ENCODE peak calls at places on chromosome 15, in four cellular contexts. One of them, this sample, is unnamed.

GRCh38 chr15:83380682-83381081 is 66.5 kb upstream of the SH3GL3 start:
- DNase-seq in H1: no peak
- DNase-seq in IMR-90: peak; percentile 26
- DNase-seq in mesendoderm: peak; percentile 81
- DNase-seq in this sample: peak; percentile 62

GRCh38 chr15:38589502-38589901 is 24.9 kb upstream of the RASGRP1 start:
- DNase-seq in H1: no peak
- DNase-seq in IMR-90: peak; percentile 85
- DNase-seq in mesendoderm: peak; percentile 42
- DNase-seq in this sample: no peak

GRCh38 chr15:58387130-58387529 is 44.7 kb upstream of the LIPC start:
- DNase-seq in H1: no peak
- DNase-seq in IMR-90: peak; percentile 84
- DNase-seq in mesendoderm: no peak
- DNase-seq in this sample: no peak

GRCh38 chr15:43209059-43209824 is 11.6 kb downstream of the EPB42 start:
- DNase-seq in H1: no peak
- DNase-seq in IMR-90: no peak
- DNase-seq in mesendoderm: peak; percentile 71
- DNase-seq in this sample: peak; percentile 87

GRCh38 chr15:25545017-25545416 is 106.2 kb upstream of the UBE3A start:
- DNase-seq in H1: no peak
- DNase-seq in IMR-90: peak; percentile 47
- DNase-seq in mesendoderm: no peak
- DNase-seq in this sample: no peak

GRCh38 chr15:28895146-28895545 is 9.4 kb downstream of the APBA2 start:
- DNase-seq in H1: no peak
- DNase-seq in IMR-90: no peak
- DNase-seq in mesendoderm: no peak
- DNase-seq in this sample: no peak

GRCh38 chr15:51024735-51025453 is 69.8 kb downstream of the TNFAIP8L3 start:
- DNase-seq in H1: no peak
- DNase-seq in IMR-90: peak; percentile 14
- DNase-seq in mesendoderm: no peak
- DNase-seq in this sample: no peak

GRCh38 chr15:80638553-80639167 is 56.5 kb upstream of the ABHD17C start:
- DNase-seq in H1: peak; percentile 31
- DNase-seq in IMR-90: peak; percentile 17
- DNase-seq in mesendoderm: no peak
- DNase-seq in this sample: no peak

GRCh38 chr15:73322665-73323373 is 45.9 kb downstream of the HCN4 start:
- DNase-seq in H1: no peak
- DNase-seq in IMR-90: no peak
- DNase-seq in mesendoderm: no peak
- DNase-seq in this sample: no peak

GRCh38 chr15:40317580-40317979 is 5.9 kb upstream of the INAFM2 start:
- DNase-seq in H1: no peak
- DNase-seq in IMR-90: no peak
- DNase-seq in mesendoderm: no peak
- DNase-seq in this sample: no peak

GRCh38 chr15:23866832-23867231 is 179.7 kb upstream of the NDN start:
- DNase-seq in H1: no peak
- DNase-seq in IMR-90: no peak
- DNase-seq in mesendoderm: no peak
- DNase-seq in this sample: no peak

GRCh38 chr15:50676799-50677483 is 9.7 kb downstream of the TRPM7 start:
- DNase-seq in H1: no peak
- DNase-seq in IMR-90: peak; percentile 64
- DNase-seq in mesendoderm: peak; percentile 74
- DNase-seq in this sample: no peak

GRCh38 chr15:27746556-27746955 is 352.6 kb downstream of the OCA2 start:
- DNase-seq in H1: peak; percentile 10
- DNase-seq in IMR-90: no peak
- DNase-seq in mesendoderm: no peak
- DNase-seq in this sample: no peak

GRCh38 chr15:58736244-58736643 is 13.3 kb downstream of the ADAM10 start:
- DNase-seq in H1: no peak
- DNase-seq in IMR-90: no peak
- DNase-seq in mesendoderm: no peak
- DNase-seq in this sample: no peak

GRCh38 chr15:94451461-94451860 is 220.1 kb downstream of the MCTP2 start:
- DNase-seq in H1: no peak
- DNase-seq in IMR-90: peak; percentile 18
- DNase-seq in mesendoderm: peak; percentile 21
- DNase-seq in this sample: no peak

GRCh38 chr15:33068007-33068441 is 126.5 kb downstream of the FMN1 start:
- DNase-seq in H1: no peak
- DNase-seq in IMR-90: no peak
- DNase-seq in mesendoderm: peak; percentile 79
- DNase-seq in this sample: peak; percentile 76

GRCh38 chr15:78233496-78233895 is 869 bp downstream of the ACSBG1 start:
- DNase-seq in H1: no peak
- DNase-seq in IMR-90: no peak
- DNase-seq in mesendoderm: no peak
- DNase-seq in this sample: no peak

GRCh38 chr15:65318870-65319356 is 14.4 kb downstream of the RNU5B-1 start:
- DNase-seq in H1: peak; percentile 90
- DNase-seq in IMR-90: peak; percentile 70
- DNase-seq in mesendoderm: peak; percentile 88
- DNase-seq in this sample: peak; percentile 88

GRCh38 chr15:33565099-33565498 is 254.3 kb downstream of the RYR3 start:
- DNase-seq in H1: no peak
- DNase-seq in IMR-90: peak; percentile 44
- DNase-seq in mesendoderm: no peak
- DNase-seq in this sample: no peak

GRCh38 chr15:45114076-45114750 is at the start of the genes DUOX2 and DUOXA2:
- DNase-seq in H1: no peak
- DNase-seq in IMR-90: no peak
- DNase-seq in mesendoderm: no peak
- DNase-seq in this sample: no peak

GRCh38 chr15:51752918-51753317 is 1.5 kb downstream of the TMOD2 start:
- DNase-seq in H1: no peak
- DNase-seq in IMR-90: no peak
- DNase-seq in mesendoderm: no peak
- DNase-seq in this sample: no peak

GRCh38 chr15:39140060-39140604 is 440.7 kb upstream of the THBS1 start:
- DNase-seq in H1: no peak
- DNase-seq in IMR-90: peak; percentile 98
- DNase-seq in mesendoderm: peak; percentile 83
- DNase-seq in this sample: no peak

GRCh38 chr15:39503526-39503925 is 77.4 kb upstream of the THBS1 start:
- DNase-seq in H1: no peak
- DNase-seq in IMR-90: no peak
- DNase-seq in mesendoderm: no peak
- DNase-seq in this sample: no peak

GRCh38 chr15:99009741-99010370 is 2.3 kb upstream of the PGPEP1L start:
- DNase-seq in H1: peak; percentile 7
- DNase-seq in IMR-90: peak; percentile 22
- DNase-seq in mesendoderm: no peak
- DNase-seq in this sample: no peak

GRCh38 chr15:62365795-62366442 is 200.8 kb upstream of the C2CD4B start:
- DNase-seq in H1: no peak
- DNase-seq in IMR-90: no peak
- DNase-seq in mesendoderm: peak; percentile 15
- DNase-seq in this sample: no peak

GRCh38 chr15:31262901-31263671 is 63.5 kb upstream of the KLF13 start:
- DNase-seq in H1: peak; percentile 35
- DNase-seq in IMR-90: peak; percentile 7
- DNase-seq in mesendoderm: no peak
- DNase-seq in this sample: no peak

GRCh38 chr15:65824031-65824743 is 32.1 kb upstream of the DENND4A start:
- DNase-seq in H1: peak; percentile 70
- DNase-seq in IMR-90: peak; percentile 70
- DNase-seq in mesendoderm: peak; percentile 87
- DNase-seq in this sample: peak; percentile 82

GRCh38 chr15:91821458-91821857 is 32.0 kb upstream of the SLCO3A1 start:
- DNase-seq in H1: no peak
- DNase-seq in IMR-90: no peak
- DNase-seq in mesendoderm: no peak
- DNase-seq in this sample: no peak

GRCh38 chr15:36877294-36877693 is 223.1 kb downstream of the MEIS2 start:
- DNase-seq in H1: no peak
- DNase-seq in IMR-90: no peak
- DNase-seq in mesendoderm: peak; percentile 52
- DNase-seq in this sample: peak; percentile 57

GRCh38 chr15:96424674-96425073 is 94.2 kb downstream of the NR2F2 start:
- DNase-seq in H1: no peak
- DNase-seq in IMR-90: no peak
- DNase-seq in mesendoderm: no peak
- DNase-seq in this sample: no peak

GRCh38 chr15:66089049-66089448 is 164.5 kb downstream of the MEGF11 start:
- DNase-seq in H1: no peak
- DNase-seq in IMR-90: no peak
- DNase-seq in mesendoderm: no peak
- DNase-seq in this sample: no peak

GRCh38 chr15:55253580-55253979 is 36.0 kb downstream of the RAB27A start:
- DNase-seq in H1: no peak
- DNase-seq in IMR-90: peak; percentile 89
- DNase-seq in mesendoderm: no peak
- DNase-seq in this sample: no peak

GRCh38 chr15:52288051-52288942 is 7.3 kb downstream of the MYO5C start:
- DNase-seq in H1: peak; percentile 43
- DNase-seq in IMR-90: peak; percentile 46
- DNase-seq in mesendoderm: peak; percentile 41
- DNase-seq in this sample: no peak

GRCh38 chr15:84826369-84826823 is 9.2 kb downstream of the ALPK3 start:
- DNase-seq in H1: peak; percentile 70
- DNase-seq in IMR-90: no peak
- DNase-seq in mesendoderm: peak; percentile 79
- DNase-seq in this sample: peak; percentile 83

GRCh38 chr15:69443032-69443611 is 9.5 kb upstream of the RPLP1 start:
- DNase-seq in H1: no peak
- DNase-seq in IMR-90: no peak
- DNase-seq in mesendoderm: no peak
- DNase-seq in this sample: no peak

GRCh38 chr15:87557871-87558270 is 698.7 kb downstream of the NTRK3 start:
- DNase-seq in H1: no peak
- DNase-seq in IMR-90: no peak
- DNase-seq in mesendoderm: no peak
- DNase-seq in this sample: no peak

GRCh38 chr15:29952245-29952644 is 130.0 kb upstream of the TJP1 start:
- DNase-seq in H1: no peak
- DNase-seq in IMR-90: no peak
- DNase-seq in mesendoderm: no peak
- DNase-seq in this sample: no peak

GRCh38 chr15:28919201-28919627 is 33.4 kb downstream of the APBA2 start:
- DNase-seq in H1: no peak
- DNase-seq in IMR-90: no peak
- DNase-seq in mesendoderm: peak; percentile 3
- DNase-seq in this sample: peak; percentile 47

GRCh38 chr15:100191161-100191560 is 150.6 kb downstream of the ADAMTS17 start:
- DNase-seq in H1: no peak
- DNase-seq in IMR-90: no peak
- DNase-seq in mesendoderm: peak; percentile 6
- DNase-seq in this sample: peak; percentile 24
- H3K56ac ChIP-seq in H1: no peak overlapping the region
- H3K56ac ChIP-seq in IMR-90: no peak overlapping the region
- H3K56ac ChIP-seq in mesendoderm: peak overlapping the region; percentile 64
- H3K56ac ChIP-seq in this sample: no peak overlapping the region

GRCh38 chr15:57278439-57278838 is 97.9 kb upstream of the CGNL1 start:
- DNase-seq in H1: no peak
- DNase-seq in IMR-90: no peak
- DNase-seq in mesendoderm: no peak
- DNase-seq in this sample: no peak

GRCh38 chr15:57284535-57284934 is 91.8 kb upstream of the CGNL1 start:
- DNase-seq in H1: no peak
- DNase-seq in IMR-90: no peak
- DNase-seq in mesendoderm: no peak
- DNase-seq in this sample: no peak

GRCh38 chr15:57283774-57284508 is 92.4 kb upstream of the CGNL1 start:
- DNase-seq in H1: no peak
- DNase-seq in IMR-90: peak; percentile 45
- DNase-seq in mesendoderm: no peak
- DNase-seq in this sample: no peak

GRCh38 chr15:57281357-57281756 is 94.9 kb upstream of the CGNL1 start:
- DNase-seq in H1: no peak
- DNase-seq in IMR-90: no peak
- DNase-seq in mesendoderm: peak; percentile 38
- DNase-seq in this sample: no peak

GRCh38 chr15:57280464-57280863 is 95.8 kb upstream of the CGNL1 start:
- DNase-seq in H1: no peak
- DNase-seq in IMR-90: no peak
- DNase-seq in mesendoderm: no peak
- DNase-seq in this sample: no peak
- H3K56ac ChIP-seq in H1: no peak overlapping the region
- H3K56ac ChIP-seq in IMR-90: no peak overlapping the region
- H3K56ac ChIP-seq in mesendoderm: no peak overlapping the region
- H3K56ac ChIP-seq in this sample: no peak overlapping the region

GRCh38 chr15:74399100-74399499 is 31.7 kb upstream of the CYP11A1 start:
- DNase-seq in H1: no peak
- DNase-seq in IMR-90: no peak
- DNase-seq in mesendoderm: no peak
- DNase-seq in this sample: no peak
- H3K56ac ChIP-seq in H1: no peak overlapping the region
- H3K56ac ChIP-seq in IMR-90: no peak overlapping the region
- H3K56ac ChIP-seq in mesendoderm: no peak overlapping the region
- H3K56ac ChIP-seq in this sample: no peak overlapping the region

GRCh38 chr15:71338251-71338650 is 223.0 kb downstream of the THSD4 start:
- DNase-seq in H1: no peak
- DNase-seq in IMR-90: no peak
- DNase-seq in mesendoderm: no peak
- DNase-seq in this sample: no peak
- H3K56ac ChIP-seq in H1: no peak overlapping the region
- H3K56ac ChIP-seq in IMR-90: peak overlapping the region; percentile 16
- H3K56ac ChIP-seq in mesendoderm: no peak overlapping the region
- H3K56ac ChIP-seq in this sample: no peak overlapping the region

GRCh38 chr15:68345481-68345880 is 67.9 kb downstream of the FEM1B start:
- DNase-seq in H1: no peak
- DNase-seq in IMR-90: no peak
- DNase-seq in mesendoderm: no peak
- DNase-seq in this sample: no peak

GRCh38 chr15:68346986-68347385 is 69.4 kb downstream of the FEM1B start:
- DNase-seq in H1: no peak
- DNase-seq in IMR-90: peak; percentile 32
- DNase-seq in mesendoderm: no peak
- DNase-seq in this sample: no peak

GRCh38 chr15:68342351-68342750 is 64.8 kb downstream of the FEM1B start:
- DNase-seq in H1: no peak
- DNase-seq in IMR-90: no peak
- DNase-seq in mesendoderm: no peak
- DNase-seq in this sample: no peak

GRCh38 chr15:68343579-68344225 is 66.2 kb downstream of the FEM1B start:
- DNase-seq in H1: no peak
- DNase-seq in IMR-90: no peak
- DNase-seq in mesendoderm: no peak
- DNase-seq in this sample: peak; percentile 40

GRCh38 chr15:68344600-68344999 is 67.1 kb downstream of the FEM1B start:
- DNase-seq in H1: no peak
- DNase-seq in IMR-90: no peak
- DNase-seq in mesendoderm: no peak
- DNase-seq in this sample: no peak
- H3K56ac ChIP-seq in H1: no peak overlapping the region
- H3K56ac ChIP-seq in IMR-90: no peak overlapping the region
- H3K56ac ChIP-seq in mesendoderm: no peak overlapping the region
- H3K56ac ChIP-seq in this sample: no peak overlapping the region

This sample was measured in H9.